ENCODE peak calls at places on chromosomes 11 and 22, in four cellular contexts. Y is neural progenitor cell, T is PC-3, G is H1. A is an unnamed sample.

GRCh38 chr11:128579790-128580504 is 7.4 kb downstream of the ETS1 start:
- DNase-seq in G (no peak), T (peak), Y (no peak), A (no peak)

GRCh38 chr11:131691558-131692041 is 321.2 kb downstream of the NTM start:
- DNase-seq in Y (peak), T (peak), G (no peak), A (no peak)

GRCh38 chr22:24027991-24028390 is 16.9 kb downstream of the CABIN1 start:
- DNase-seq in Y (no peak), T (no peak), G (no peak), A (no peak)

GRCh38 chr11:121416909-121417567 is 35.1 kb upstream of the SORL1 start:
- DNase-seq in T (peak), Y (no peak), G (no peak), A (peak)

GRCh38 chr11:78708388-78708787 is 133.7 kb upstream of the NARS2 start:
- DNase-seq in G (no peak), Y (no peak), T (peak), A (no peak)

GRCh38 chr11:65766535-65766934 is 14.2 kb downstream of the AP5B1 start:
- DNase-seq in Y (no peak), G (no peak), T (peak), A (no peak)

GRCh38 chr11:85256433-85256832 is 370.7 kb downstream of the DLG2 start:
- DNase-seq in G (no peak), Y (no peak), T (no peak), A (no peak)

GRCh38 chr11:43947003-43947500 is 4.6 kb downstream of the C11orf96 start:
- DNase-seq in Y (peak), T (peak), G (no peak), A (no peak)

GRCh38 chr11:94011478-94011877 is 9.7 kb upstream of the HEPHL1 start:
- DNase-seq in G (no peak), Y (no peak), T (peak), A (no peak)

GRCh38 chr22:30054764-30055069 is 25.5 kb upstream of the HORMAD2 start:
- DNase-seq in Y (no peak), T (no peak), G (no peak), A (no peak)

GRCh38 chr11:45577755-45578154 is 87.7 kb downstream of the CHST1 start:
- DNase-seq in Y (peak), G (no peak), T (no peak), A (no peak)

GRCh38 chr11:116488836-116489389 is 283.9 kb downstream of the BUD13 start:
- DNase-seq in T (no peak), G (no peak), Y (no peak), A (no peak)

GRCh38 chr11:26960265-26960664 is 33.6 kb upstream of the FIBIN start:
- DNase-seq in Y (no peak), G (no peak), T (no peak), A (no peak)

GRCh38 chr11:64331569-64332371 is 8.2 kb upstream of the CCDC88B start:
- DNase-seq in Y (no peak), G (no peak), T (peak), A (peak)

GRCh38 chr11:118820412-118821357 is 29.7 kb upstream of the DDX6 start:
- DNase-seq in T (peak), G (no peak), Y (peak), A (no peak)

GRCh38 chr11:405323-405975 is 9.3 kb downstream of the SIGIRR start:
- DNase-seq in G (no peak), T (no peak), Y (no peak), A (no peak)

GRCh38 chr11:126337121-126337471 is 18.4 kb upstream of the ST3GAL4 start:
- DNase-seq in T (no peak), Y (no peak), G (no peak), A (no peak)

GRCh38 chr11:17063171-17064002 is 14.1 kb downstream of the RPS13 start:
- DNase-seq in T (peak), G (peak), Y (peak), A (peak)

GRCh38 chr11:73218106-73218829 is at the start of gene P2RY2:
- DNase-seq in Y (peak), G (peak), T (peak), A (no peak)

GRCh38 chr11:46331653-46331984 is 15.6 kb upstream of the DGKZ start:
- DNase-seq in T (no peak), Y (no peak), G (no peak), A (no peak)

GRCh38 chr11:44437122-44437521 is 127.2 kb upstream of the ALX4 start:
- DNase-seq in T (no peak), G (no peak), Y (no peak), A (no peak)

GRCh38 chr22:26894362-26894761 is 237.0 kb downstream of the MIAT start:
- DNase-seq in G (no peak), T (no peak), Y (no peak), A (no peak)

GRCh38 chr22:22519591-22519990 is 479 bp downstream of the ZNF280A start:
- DNase-seq in T (no peak), G (no peak), Y (peak), A (no peak)
- H3K4me3 ChIP-seq in T (no peak), G (no peak), Y (peak), A (no peak)

DNA sequence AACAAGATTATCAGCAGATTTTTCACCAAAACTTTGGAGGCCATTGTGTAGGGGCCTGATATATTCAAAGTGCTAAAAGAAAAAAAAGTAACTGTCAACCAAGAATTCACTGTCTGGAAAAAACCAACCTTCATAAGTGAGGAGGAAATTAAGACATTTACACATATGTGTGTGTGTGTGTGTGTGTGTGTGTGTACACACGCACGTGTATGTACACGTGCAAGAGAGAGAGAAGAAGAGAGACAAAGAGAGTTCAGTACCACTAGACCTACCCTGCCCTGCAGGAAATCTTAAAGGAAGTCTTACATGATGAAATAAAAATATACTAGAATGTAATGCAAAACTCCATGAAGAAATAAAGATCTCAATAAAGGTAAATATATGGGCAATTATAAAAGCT is 752.5 kb downstream of the NELL1 start:
- DNase-seq in Y (no peak), T (no peak), G (no peak), A (no peak)
- TF ChIP-seq CTCF in Y (no peak), T (no peak), G (no peak), A (no peak)

GRCh38 chr22:37241351-37242142 is 2.5 kb downstream of the RAC2 start:
- DNase-seq in Y (no peak), T (no peak), G (no peak), A (no peak)
- H3K9ac ChIP-seq in Y (no peak), T (no peak), G (no peak), A (peak)

GRCh38 chr11:9075441-9076000 is 15.9 kb downstream of the SCUBE2 start:
- DNase-seq in G (no peak), T (no peak), Y (no peak), A (no peak)
- H3K4me3 ChIP-seq in G (no peak), T (no peak), Y (no peak), A (no peak)